ENCODE peak calls at places on chromosome 11, in five cellular contexts. Y is WTC11, H is kidney glomerular epithelial cell, Z is LoVo, X is progenitor cell of endocrine pancreas. V is an unnamed sample.

GRCh38 chr11:82989628-82990404 is 81.9 kb downstream of the RAB30 start:
- DNase-seq in Y (no peak), H (no peak), Z (no peak), X (no peak), V (no peak)

GRCh38 chr11:94885581-94885980 is 87.8 kb downstream of the CWC15 start:
- DNase-seq in Y (no peak), H (no peak), Z (no peak), X (no peak), V (no peak)

GRCh38 chr11:1880746-1881441 is 10.8 kb downstream of the PRR33 start:
- DNase-seq in Y (no peak), H (no peak), Z (no peak), X (no peak), V (no peak)

GRCh38 chr11:128585498-128586238 is 1.7 kb downstream of the ETS1 start:
- DNase-seq in Y (no peak), H (no peak), Z (no peak), X (no peak), V (no peak)

GRCh38 chr11:45484326-45484725 is 181.1 kb downstream of the CHST1 start:
- DNase-seq in Y (no peak), H (no peak), Z (no peak), X (no peak), V (no peak)

GRCh38 chr11:76235233-76236091 is 29.2 kb upstream of the WNT11 start:
- DNase-seq in Y (peak; percentile 94), H (peak; percentile 96), Z (peak; percentile 91), X (peak; percentile 90), V (peak; percentile 92)

GRCh38 chr11:68402355-68403031 is 58.1 kb upstream of the PPP6R3 start:
- DNase-seq in Y (peak; percentile 59), H (no peak), Z (no peak), X (no peak), V (no peak)

GRCh38 chr11:87453531-87454089 is 415.9 kb downstream of the TMEM135 start:
- DNase-seq in Y (no peak), H (no peak), Z (no peak), X (no peak), V (no peak)

GRCh38 chr11:40170076-40170475 is 1289.4 kb downstream of the LRRC4C start:
- DNase-seq in Y (no peak), H (peak; percentile 21), Z (no peak), X (no peak), V (no peak)

GRCh38 chr11:67117667-67118058 is 1.4 kb upstream of the KDM2A start:
- DNase-seq in Y (peak; percentile 48), H (no peak), Z (no peak), X (no peak), V (no peak)

GRCh38 chr11:123548774-123549173 is 105.7 kb downstream of the SCN3B start:
- DNase-seq in Y (no peak), H (no peak), Z (no peak), X (no peak), V (no peak)

GRCh38 chr11:90447651-90448050 is 224.8 kb upstream of the CHORDC1 start:
- DNase-seq in Y (no peak), H (no peak), Z (no peak), X (no peak), V (no peak)

GRCh38 chr11:114377612-114378267 is 22.6 kb downstream of the C11orf71 start:
- DNase-seq in Y (no peak), H (peak; percentile 11), Z (peak; percentile 8), X (no peak), V (no peak)

GRCh38 chr11:61509058-61510029 is 795 bp downstream of the LRRC10B start:
- DNase-seq in Y (peak; percentile 80), H (no peak), Z (peak; percentile 43), X (peak; percentile 66), V (peak; percentile 90)

GRCh38 chr11:119195680-119196079 is 10.4 kb downstream of the NHERF4 start:
- DNase-seq in Y (peak; percentile 94), H (peak; percentile 2), Z (no peak), X (no peak), V (peak; percentile 50)

GRCh38 chr11:71078482-71078881 is 173.9 kb downstream of the SHANK2 start:
- DNase-seq in Y (no peak), H (no peak), Z (no peak), X (no peak), V (peak; percentile 38)

GRCh38 chr11:118922745-118923627 is 2.7 kb downstream of the BCL9L start:
- DNase-seq in Y (no peak), H (no peak), Z (no peak), X (no peak), V (no peak)

GRCh38 chr11:108112059-108112458 is 9.3 kb upstream of the ACAT1 start:
- DNase-seq in Y (no peak), H (no peak), Z (no peak), X (no peak), V (no peak)

GRCh38 chr11:71310184-71310583 is 57.8 kb upstream of the SHANK2 start:
- DNase-seq in Y (no peak), H (no peak), Z (no peak), X (no peak), V (no peak)

GRCh38 chr11:79388201-79388600 is 52.6 kb downstream of the TENM4 start:
- DNase-seq in Y (no peak), H (no peak), Z (no peak), X (no peak), V (no peak)

GRCh38 chr11:133818302-133818701 is 27.0 kb downstream of the SPATA19 start:
- DNase-seq in Y (no peak), H (no peak), Z (no peak), X (no peak), V (no peak)

GRCh38 chr11:108522318-108522717 is 24.1 kb upstream of the POGLUT3 start:
- DNase-seq in Y (no peak), H (no peak), Z (no peak), X (no peak), V (no peak)

GRCh38 chr11:102367364-102367763 is 20.4 kb downstream of the BIRC2 start:
- DNase-seq in Y (no peak), H (peak; percentile 7), Z (no peak), X (no peak), V (peak; percentile 10)

GRCh38 chr11:75151346-75152047 is 590 bp downstream of the SLCO2B1 start:
- DNase-seq in Y (no peak), H (no peak), Z (peak; percentile 48), X (no peak), V (no peak)